ENCODE peak calls at places on chromosomes 13 and 19, in five cellular contexts. One of them, this sample, is unnamed.

GRCh38 chr19:53519431-53519830 is 18.5 kb upstream of the ZNF331 start:
- DNase-seq in heart left ventricle: no peak
- DNase-seq in kidney tubule cell: no peak
- DNase-seq in stimulated activated CD8-positive, alpha-beta memory T cell treated with anti-CD3 and anti-CD28 coated beads, Interleukin-7, amount 100 ng/mL, for 4 hours: no peak
- DNase-seq in effector CD4-positive, alpha-beta T cell: no peak
- DNase-seq in this sample: no peak

GRCh38 chr13:34207334-34207733 is 389.4 kb downstream of the RFC3 start:
- DNase-seq in heart left ventricle: no peak
- DNase-seq in kidney tubule cell: peak; percentile 32
- DNase-seq in stimulated activated CD8-positive, alpha-beta memory T cell treated with anti-CD3 and anti-CD28 coated beads, Interleukin-7, amount 100 ng/mL, for 4 hours: no peak
- DNase-seq in effector CD4-positive, alpha-beta T cell: no peak
- DNase-seq in this sample: no peak

GRCh38 chr19:11337080-11337479 is 2.4 kb downstream of the RAB3D start:
- DNase-seq in heart left ventricle: no peak
- DNase-seq in kidney tubule cell: no peak
- DNase-seq in stimulated activated CD8-positive, alpha-beta memory T cell treated with anti-CD3 and anti-CD28 coated beads, Interleukin-7, amount 100 ng/mL, for 4 hours: no peak
- DNase-seq in effector CD4-positive, alpha-beta T cell: no peak
- DNase-seq in this sample: no peak

GRCh38 chr13:41588899-41589298 is 131.5 kb downstream of the RGCC start:
- DNase-seq in heart left ventricle: no peak
- DNase-seq in kidney tubule cell: peak; percentile 96
- DNase-seq in stimulated activated CD8-positive, alpha-beta memory T cell treated with anti-CD3 and anti-CD28 coated beads, Interleukin-7, amount 100 ng/mL, for 4 hours: no peak
- DNase-seq in effector CD4-positive, alpha-beta T cell: no peak
- DNase-seq in this sample: peak; percentile 5

GRCh38 chr13:40631605-40632004 is 34.8 kb downstream of the FOXO1 start:
- DNase-seq in heart left ventricle: no peak
- DNase-seq in kidney tubule cell: peak; percentile 35
- DNase-seq in stimulated activated CD8-positive, alpha-beta memory T cell treated with anti-CD3 and anti-CD28 coated beads, Interleukin-7, amount 100 ng/mL, for 4 hours: no peak
- DNase-seq in effector CD4-positive, alpha-beta T cell: no peak
- DNase-seq in this sample: no peak

GRCh38 chr19:57978586-57979289 is 4.4 kb upstream of the C19orf18 start:
- DNase-seq in heart left ventricle: no peak
- DNase-seq in kidney tubule cell: no peak
- DNase-seq in stimulated activated CD8-positive, alpha-beta memory T cell treated with anti-CD3 and anti-CD28 coated beads, Interleukin-7, amount 100 ng/mL, for 4 hours: no peak
- DNase-seq in effector CD4-positive, alpha-beta T cell: no peak
- DNase-seq in this sample: no peak

GRCh38 chr19:30070198-30070969 is 128.3 kb downstream of the URI1 start:
- DNase-seq in heart left ventricle: no peak
- DNase-seq in kidney tubule cell: no peak
- DNase-seq in stimulated activated CD8-positive, alpha-beta memory T cell treated with anti-CD3 and anti-CD28 coated beads, Interleukin-7, amount 100 ng/mL, for 4 hours: no peak
- DNase-seq in effector CD4-positive, alpha-beta T cell: no peak
- DNase-seq in this sample: no peak

GRCh38 chr13:25872871-25873607 is 178.8 kb downstream of the SHISA2 start:
- DNase-seq in heart left ventricle: no peak
- DNase-seq in kidney tubule cell: no peak
- DNase-seq in stimulated activated CD8-positive, alpha-beta memory T cell treated with anti-CD3 and anti-CD28 coated beads, Interleukin-7, amount 100 ng/mL, for 4 hours: no peak
- DNase-seq in effector CD4-positive, alpha-beta T cell: no peak
- DNase-seq in this sample: no peak

GRCh38 chr13:91741925-91742324 is 343.5 kb downstream of the GPC5 start:
- DNase-seq in heart left ventricle: no peak
- DNase-seq in kidney tubule cell: no peak
- DNase-seq in stimulated activated CD8-positive, alpha-beta memory T cell treated with anti-CD3 and anti-CD28 coated beads, Interleukin-7, amount 100 ng/mL, for 4 hours: no peak
- DNase-seq in effector CD4-positive, alpha-beta T cell: no peak
- DNase-seq in this sample: no peak